ENCODE peak calls at places on chromosomes 12 and 14, in seven cellular contexts. V, H, P, K, T, I and R are unnamed samples. For H3K36me3, the result is how much of the 10 kb centered on the place peaks cover.

GRCh38 chr14:61308198-61308597 is 13.2 kb upstream of the PRKCH start:
- DNase-seq in V (no peak), H (no peak), P (no peak), K (no peak), T (no peak), I (no peak), R (no peak)

GRCh38 chr12:91226951-91227350 is 44.3 kb upstream of the DCN start:
- DNase-seq in V (no peak), H (no peak), P (no peak), K (no peak), T (no peak), I (no peak), R (no peak)

GRCh38 chr14:72615511-72616121 is 278.3 kb downstream of the DPF3 start:
- DNase-seq in V (no peak), H (no peak), P (no peak), K (no peak), T (no peak), I (no peak), R (no peak)

GRCh38 chr12:127046467-127046866 is 1220.5 kb upstream of the TMEM132C start:
- DNase-seq in V (no peak), H (no peak), P (no peak), K (no peak), T (no peak), I (no peak), R (no peak)

GRCh38 chr14:37270629-37271028 is 72.9 kb downstream of the MIPOL1 start:
- DNase-seq in V (no peak), H (no peak), P (no peak), K (no peak), T (no peak), I (no peak), R (no peak)

GRCh38 chr12:127810026-127810425 is 456.9 kb upstream of the TMEM132C start:
- DNase-seq in V (no peak), H (no peak), P (no peak), K (no peak), T (no peak), I (peak), R (no peak)

GRCh38 chr12:98504368-98504617 is 11.1 kb upstream of the TMPO start:
- DNase-seq in V (no peak), H (no peak), P (no peak), K (no peak), T (no peak), I (no peak), R (no peak)

GRCh38 chr12:113333877-113334785 is 778 bp downstream of the SLC8B1 start:
- DNase-seq in V (no peak), H (peak), P (peak), K (peak), T (peak), I (no peak), R (peak)

GRCh38 chr14:81265641-81266169 is 44.9 kb upstream of the GTF2A1 start:
- DNase-seq in V (no peak), H (no peak), P (no peak), K (no peak), T (no peak), I (no peak), R (no peak)

GRCh38 chr14:69922198-69922597 is 43.0 kb downstream of the SMOC1 start:
- DNase-seq in V (no peak), H (no peak), P (no peak), K (no peak), T (no peak), I (no peak), R (peak)

GRCh38 chr12:79769860-79770485 is 79.2 kb upstream of the PAWR start:
- DNase-seq in V (no peak), H (no peak), P (no peak), K (no peak), T (no peak), I (no peak), R (no peak)

GRCh38 chr12:6115389-6115788 is 9.1 kb downstream of the VWF start:
- DNase-seq in V (no peak), H (no peak), P (no peak), K (no peak), T (no peak), I (no peak), R (no peak)

GRCh38 chr14:58712357-58712756 is 74.6 kb downstream of the DACT1 start:
- DNase-seq in V (no peak), H (no peak), P (no peak), K (no peak), T (no peak), I (no peak), R (no peak)

GRCh38 chr12:124992874-124993567 is 424 bp upstream of the BRI3BP start:
- DNase-seq in V (no peak), H (no peak), P (peak), K (peak), T (peak), I (peak), R (peak)

GRCh38 chr14:37584211-37585100 is 10.6 kb downstream of the FOXA1 start:
- DNase-seq in V (no peak), H (peak), P (no peak), K (peak), T (no peak), I (peak), R (no peak)

GRCh38 chr12:24060089-24060488 is 110.6 kb upstream of the SOX5 start:
- DNase-seq in V (no peak), H (no peak), P (no peak), K (no peak), T (no peak), I (no peak), R (no peak)

GRCh38 chr12:52210925-52211650 is 19.3 kb upstream of the KRT80 start:
- DNase-seq in V (no peak), H (peak), P (no peak), K (no peak), T (no peak), I (no peak), R (no peak)

GRCh38 chr12:83462419-83462818 is 775.7 kb downstream of the TMTC2 start:
- DNase-seq in V (no peak), H (no peak), P (no peak), K (no peak), T (no peak), I (no peak), R (no peak)

GRCh38 chr14:96538097-96538496 is 35.9 kb downstream of the PAPOLA start:
- DNase-seq in V (no peak), H (no peak), P (no peak), K (no peak), T (no peak), I (no peak), R (no peak)

GRCh38 chr12:75488553-75488952 is 8.0 kb downstream of the GLIPR1 start:
- DNase-seq in V (no peak), H (no peak), P (no peak), K (no peak), T (no peak), I (peak), R (peak)

GRCh38 chr12:48985901-48986300 is 7.8 kb downstream of the WNT1 start:
- DNase-seq in V (no peak), H (no peak), P (no peak), K (no peak), T (no peak), I (no peak), R (no peak)

GRCh38 chr14:61566537-61567225 is 128.6 kb upstream of the HIF1A start:
- DNase-seq in V (no peak), H (no peak), P (no peak), K (no peak), T (no peak), I (peak), R (no peak)

GRCh38 chr12:71295913-71296312 is 138.1 kb upstream of the TSPAN8 start:
- DNase-seq in V (no peak), H (no peak), P (no peak), K (no peak), T (no peak), I (no peak), R (no peak)

GRCh38 chr12:32718926-32719325 is 36.8 kb downstream of the YARS2 start:
- DNase-seq in V (no peak), H (no peak), P (no peak), K (no peak), T (no peak), I (no peak), R (no peak)

GRCh38 chr12:2959194-2959507 is at the start of gene TEAD4:
- DNase-seq in V (peak), H (peak), P (peak), K (peak), T (peak), I (peak), R (peak)

GRCh38 chr14:101862177-101862576 is 100.7 kb downstream of the PPP2R5C start:
- DNase-seq in V (no peak), H (no peak), P (peak), K (no peak), T (no peak), I (no peak), R (no peak)

GRCh38 chr14:105473033-105473676 is 1.5 kb upstream of the CRIP2 start:
- DNase-seq in V (no peak), H (no peak), P (no peak), K (no peak), T (peak), I (no peak), R (no peak)

GRCh38 chr14:88562831-88563686 is at the start of gene ZC3H14:
- DNase-seq in V (peak), H (peak), P (peak), K (peak), T (peak), I (peak), R (peak)

GRCh38 chr12:76866146-76866545 is 12.7 kb downstream of the CSRP2 start:
- DNase-seq in V (no peak), H (no peak), P (no peak), K (no peak), T (no peak), I (no peak), R (no peak)

GRCh38 chr12:86389949-86390348 is 133.8 kb upstream of the MGAT4C start:
- DNase-seq in V (no peak), H (no peak), P (no peak), K (no peak), T (no peak), I (no peak), R (no peak)

GRCh38 chr12:56032006-56032405 is 9.7 kb upstream of the RPS26 start:
- DNase-seq in V (no peak), H (no peak), P (no peak), K (no peak), T (no peak), I (no peak), R (no peak)

GRCh38 chr12:30763053-30763452 is 8.3 kb upstream of the CAPRIN2 start:
- DNase-seq in V (no peak), H (no peak), P (no peak), K (no peak), T (no peak), I (peak), R (no peak)

GRCh38 chr12:21416611-21417121 is 20.8 kb upstream of the PYROXD1 start:
- DNase-seq in V (no peak), H (no peak), P (no peak), K (no peak), T (no peak), I (no peak), R (no peak)

GRCh38 chr12:121128908-121129704 is 3.6 kb upstream of the P2RX7 start:
- DNase-seq in V (peak), H (peak), P (peak), K (peak), T (peak), I (peak), R (peak)

GRCh38 chr14:39265741-39266588 is 32.2 kb downstream of the MIA2 start:
- DNase-seq in V (no peak), H (no peak), P (no peak), K (no peak), T (no peak), I (no peak), R (no peak)

GRCh38 chr14:92633724-92634123 is 114.7 kb downstream of the LGMN start:
- DNase-seq in V (no peak), H (no peak), P (no peak), K (no peak), T (no peak), I (no peak), R (no peak)

GRCh38 chr14:99651953-99652746 is 7.2 kb downstream of the HHIPL1 start:
- DNase-seq in V (no peak), H (no peak), P (no peak), K (no peak), T (no peak), I (no peak), R (no peak)

GRCh38 chr14:49954171-49954631 is 61.3 kb downstream of the ARF6 start:
- DNase-seq in V (no peak), H (no peak), P (no peak), K (no peak), T (no peak), I (no peak), R (no peak)

DNA sequence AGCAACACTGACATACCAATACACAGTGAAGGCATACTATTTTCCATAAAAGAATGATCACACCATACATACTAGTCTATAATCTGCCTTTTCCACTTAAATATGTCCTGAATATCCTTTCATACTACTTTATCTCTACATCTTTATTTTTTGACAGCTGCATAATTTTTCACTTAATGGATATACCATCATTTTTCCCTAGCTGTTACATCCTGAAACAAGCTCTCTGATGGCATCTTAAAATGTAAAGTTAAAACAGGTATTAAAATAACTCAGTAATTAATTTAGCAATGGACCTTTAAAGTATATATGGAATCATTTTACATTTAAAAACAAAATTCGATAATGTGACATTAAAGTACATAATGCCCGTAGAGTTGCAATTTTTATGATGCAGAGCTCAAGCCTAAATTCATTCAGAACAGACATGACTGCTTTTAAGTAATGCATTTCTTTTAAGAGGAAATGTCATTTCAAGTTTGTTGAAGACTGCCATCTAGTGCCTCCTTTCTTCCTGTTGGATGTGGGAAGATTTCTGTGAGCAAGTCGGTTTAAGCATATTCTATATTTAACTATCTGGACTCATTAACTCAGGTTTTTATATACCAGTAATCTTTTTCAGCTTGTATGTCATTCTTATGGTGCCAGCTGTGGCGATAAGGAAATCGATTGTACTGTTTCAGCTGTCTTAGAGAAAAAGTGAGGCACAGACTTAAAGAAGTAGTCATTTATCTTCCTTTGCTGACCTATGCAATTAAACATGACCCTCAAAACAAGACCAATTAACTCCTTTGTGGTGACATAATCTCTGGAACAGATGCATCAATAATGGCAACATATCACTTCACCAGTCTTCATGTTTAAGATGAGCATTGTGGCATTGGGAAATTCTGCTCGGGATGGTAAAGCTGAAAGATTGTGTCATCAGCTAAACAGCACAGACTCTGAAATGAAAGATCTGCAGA is 20.3 kb downstream of the PRICKLE1 start:
- DNase-seq in V (no peak), H (no peak), P (no peak), K (no peak), T (no peak), I (peak), R (no peak)
- H3K36me3 ChIP-seq in V (under half), H (under half), P (under half), K (under half), T (under half), I (under half), R (under half)

GRCh38 chr14:35346738-35347322 is 54.6 kb downstream of the PSMA6 start:
- DNase-seq in V (no peak), H (no peak), P (no peak), K (no peak), T (no peak), I (no peak), R (peak)
- TF ChIP-seq CTCF in V (no peak), H (no peak), P (no peak), K (no peak), T (no peak), I (no peak), R (no peak)

DNA sequence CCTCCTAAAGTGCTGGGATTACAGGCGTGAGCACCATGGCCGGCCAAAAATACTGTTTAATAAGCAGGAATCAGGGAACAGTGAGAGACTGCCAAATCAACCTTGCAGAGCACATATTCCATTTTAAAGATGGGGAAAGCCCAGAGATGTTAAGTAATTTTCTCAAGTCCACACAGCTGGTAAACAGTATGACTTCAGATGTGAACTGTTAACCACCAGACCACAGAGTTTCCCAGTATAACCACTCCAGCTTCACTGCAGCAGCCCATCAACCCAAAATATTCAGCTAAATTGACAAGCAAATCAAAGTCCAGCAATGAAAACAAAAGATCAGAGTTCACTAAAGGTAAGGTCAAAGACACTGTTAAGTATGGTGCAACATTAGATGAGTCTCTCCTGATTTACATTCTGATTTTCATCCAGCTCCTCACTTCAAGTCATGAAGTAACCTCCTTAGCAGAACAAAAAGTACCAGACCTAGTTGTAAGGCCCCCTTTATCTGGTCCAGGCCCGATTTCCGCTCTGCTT is 82.1 kb downstream of the TRAFD1 start:
- DNase-seq in V (no peak), H (no peak), P (no peak), K (no peak), T (no peak), I (no peak), R (no peak)
- H3K36me3 ChIP-seq in V (under half), H (half or more), P (under half), K (under half), T (under half), I (under half), R (under half)

GRCh38 chr14:103633391-103633790 is 4.4 kb downstream of the KLC1 start:
- DNase-seq in V (no peak), H (no peak), P (no peak), K (no peak), T (no peak), I (no peak), R (no peak)
- TF ChIP-seq CTCF in V (no peak), H (no peak), P (no peak), K (no peak), T (no peak), I (no peak), R (no peak)

DNA sequence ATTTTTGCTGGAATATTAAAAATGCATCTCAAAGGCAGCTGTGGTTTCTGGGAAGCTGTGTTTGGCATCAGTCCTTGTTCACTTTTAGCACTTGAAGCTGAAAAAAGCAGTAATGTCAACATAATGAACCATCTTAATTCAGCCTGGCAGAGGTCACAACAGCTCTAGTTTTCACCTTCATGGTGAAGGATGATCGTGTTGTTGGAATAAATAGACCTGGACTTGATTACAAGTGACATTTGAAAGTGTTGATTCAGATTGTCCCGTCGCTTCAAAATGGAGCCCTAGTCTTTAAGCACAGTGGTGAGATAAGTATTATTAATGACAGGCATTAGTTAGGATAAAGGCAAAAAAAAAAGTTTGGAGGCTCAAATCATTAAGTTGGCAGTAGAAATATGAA is 53.6 kb upstream of the MMP17 start:
- DNase-seq in V (no peak), H (no peak), P (no peak), K (no peak), T (no peak), I (no peak), R (no peak)
- H3K36me3 ChIP-seq in V (under half), H (half or more), P (under half), K (under half), T (under half), I (under half), R (under half)

GRCh38 chr12:65916991-65917676 is 92.9 kb downstream of the HMGA2 start:
- DNase-seq in V (no peak), H (no peak), P (no peak), K (no peak), T (no peak), I (no peak), R (no peak)
- TF ChIP-seq CTCF in V (no peak), H (no peak), P (no peak), K (no peak), T (no peak), I (no peak), R (no peak)

DNA sequence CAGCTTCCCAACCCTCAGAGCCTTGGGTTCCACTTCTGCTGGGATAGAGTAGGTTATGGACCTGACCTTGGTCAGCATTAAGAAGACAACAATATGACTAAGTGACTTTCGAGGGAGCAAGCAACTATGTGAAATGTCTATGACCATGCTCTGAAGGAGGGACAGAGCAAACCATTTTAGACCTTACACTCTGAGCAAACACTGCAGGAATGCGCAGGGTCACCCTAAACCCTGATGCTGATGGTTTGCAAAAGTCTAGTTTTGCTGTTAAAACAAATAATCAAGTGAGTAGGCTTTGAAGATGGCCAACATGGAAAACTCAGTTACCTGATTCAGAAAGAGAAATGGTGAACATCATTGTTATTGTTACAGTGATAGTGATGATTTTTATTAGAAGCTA is 8.7 kb downstream of the ZCCHC8 start:
- DNase-seq in V (no peak), H (no peak), P (no peak), K (no peak), T (no peak), I (no peak), R (no peak)
- H3K36me3 ChIP-seq in V (under half), H (half or more), P (under half), K (under half), T (under half), I (under half), R (under half)

DNA sequence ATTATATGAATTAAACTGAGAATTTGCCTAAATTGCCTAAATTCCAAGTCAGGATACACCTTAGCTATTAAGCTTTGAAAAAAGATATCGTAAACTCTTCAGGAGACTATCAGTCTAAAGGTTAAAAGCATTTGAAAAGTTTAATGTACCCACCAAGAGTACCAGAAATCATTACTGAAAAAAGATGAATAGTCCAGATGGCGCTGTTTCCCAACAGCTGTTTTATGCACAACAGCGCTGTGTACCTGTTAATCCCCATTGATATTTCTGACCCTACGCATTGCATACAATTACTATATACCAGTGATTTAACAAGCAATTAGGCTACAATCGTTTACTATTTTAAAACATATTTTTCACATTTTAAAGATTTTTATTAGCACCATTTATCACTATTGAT is 185.0 kb downstream of the PLCZ1 start:
- DNase-seq in V (no peak), H (no peak), P (no peak), K (no peak), T (no peak), I (no peak), R (no peak)
- TF ChIP-seq CTCF in V (no peak), H (peak), P (no peak), K (no peak), T (no peak), I (no peak), R (no peak)